ENCODE peak calls at places on chromosomes 5 and 9, in seven cellular contexts. M is AG20443; J is stimulated activated CD4-positive, alpha-beta T cell treated with anti-CD3 and anti-CD28 coated beads, Interleukin-4, amount 100 ng/mL, for 24 hours; E is A172; O is GM19239; H is NCI-H2081; S is NCI-H1092 treated with DMSO at 0.1 percent for 48 hours. B is an unnamed sample.

GRCh38 chr5:76866503-76866902 is 16.7 kb downstream of the S100Z start:
- DNase-seq in M (no peak), J (no peak), E (no peak), O (no peak), H (no peak), S (no peak), B (no peak)

GRCh38 chr9:96171749-96172148 is 130.2 kb downstream of the HSD17B3 start:
- DNase-seq in M (no peak), J (no peak), E (no peak), O (no peak), H (no peak), S (no peak), B (no peak)

GRCh38 chr9:119071636-119072035 is 297.6 kb downstream of the BRINP1 start:
- DNase-seq in M (no peak), J (no peak), E (no peak), O (no peak), H (no peak), S (no peak), B (no peak)

GRCh38 chr9:3498691-3499090 is 27.1 kb downstream of the RFX3 start:
- DNase-seq in M (no peak), J (no peak), E (peak), O (no peak), H (peak), S (peak), B (no peak)

GRCh38 chr5:25688156-25688555 is 1043.4 kb upstream of the CDH10 start:
- DNase-seq in M (no peak), J (no peak), E (no peak), O (no peak), H (no peak), S (no peak), B (no peak)

GRCh38 chr5:126419102-126419501 is 4.1 kb upstream of the GRAMD2B start:
- DNase-seq in M (no peak), J (no peak), E (no peak), O (no peak), H (no peak), S (no peak), B (no peak)

GRCh38 chr5:67165524-67166459 is 30.8 kb downstream of the CD180 start:
- DNase-seq in M (peak), J (peak), E (no peak), O (peak), H (no peak), S (no peak), B (peak)

GRCh38 chr9:136974834-136975535 is 2.3 kb upstream of the PTGDS start:
- DNase-seq in M (no peak), J (no peak), E (peak), O (no peak), H (no peak), S (no peak), B (no peak)

GRCh38 chr5:138515571-138516275 is 27.3 kb downstream of the ETF1 start:
- DNase-seq in M (no peak), J (no peak), E (no peak), O (no peak), H (no peak), S (no peak), B (no peak)

GRCh38 chr5:178383919-178384814 is 151.6 kb upstream of the PHYKPL start:
- DNase-seq in M (peak), J (no peak), E (no peak), O (no peak), H (no peak), S (no peak), B (no peak)

B was measured in nucleus accumbens.